ENCODE peak calls at places on chromosome 14, in five cellular contexts. F is GM06990, U is fibroblast of the aortic adventitia, O is amniotic stem cell, T is mesothelial cell of epicardium. Z is an unnamed sample.

GRCh38 chr14:27050195-27050594 is 452.4 kb upstream of the NOVA1 start:
- DNase-seq in F (no peak), T (no peak), O (no peak), U (no peak), Z (no peak)

GRCh38 chr14:103628221-103628683 is 759 bp upstream of the KLC1 start:
- DNase-seq in T (peak; percentile 52), U (peak; percentile 82), F (peak; percentile 68), O (peak; percentile 77), Z (peak; percentile 55)

GRCh38 chr14:32720927-32721326 is 217.8 kb upstream of the NPAS3 start:
- DNase-seq in U (no peak), O (no peak), F (no peak), T (no peak), Z (no peak)

GRCh38 chr14:51443195-51444018 is 203.4 kb downstream of the TMX1 start:
- DNase-seq in T (no peak), F (no peak), U (peak; percentile 63), O (no peak), Z (no peak)

GRCh38 chr14:85090681-85091080 is 439.3 kb upstream of the FLRT2 start:
- DNase-seq in T (no peak), F (no peak), U (peak; percentile 0), O (peak; percentile 1), Z (no peak)

GRCh38 chr14:29521526-29522137 is 406.0 kb downstream of the PRKD1 start:
- DNase-seq in O (no peak), F (no peak), U (peak; percentile 7), T (no peak), Z (no peak)

GRCh38 chr14:75649773-75650172 is 10.9 kb downstream of the ERG28 start:
- DNase-seq in F (no peak), O (no peak), U (no peak), T (no peak), Z (no peak)

GRCh38 chr14:88470542-88471440 is 84.0 kb downstream of the PTPN21 start:
- DNase-seq in F (no peak), T (no peak), O (peak; percentile 21), U (peak; percentile 58), Z (no peak)

GRCh38 chr14:101494826-101495225 is 66.5 kb upstream of the DIO3 start:
- DNase-seq in O (no peak), T (no peak), F (no peak), U (no peak), Z (no peak)

GRCh38 chr14:101020971-101021370 is 117.4 kb upstream of the RTL1 start:
- DNase-seq in O (no peak), U (no peak), T (peak; percentile 28), F (no peak), Z (no peak)

GRCh38 chr14:73526036-73526984 is 10.6 kb upstream of the ACOT1 start:
- DNase-seq in T (no peak), F (no peak), U (peak; percentile 61), O (no peak), Z (no peak)

GRCh38 chr14:58861546-58861945 is 223.8 kb downstream of the DACT1 start:
- DNase-seq in O (no peak), T (no peak), F (no peak), U (peak; percentile 44), Z (no peak)

GRCh38 chr14:33978892-33979612 is 28.2 kb upstream of the EGLN3 start:
- DNase-seq in O (no peak), T (no peak), F (no peak), U (no peak), Z (no peak)

GRCh38 chr14:72894623-72895378 is 900 bp upstream of the DPF3 start:
- DNase-seq in F (peak; percentile 22), O (no peak), T (no peak), U (no peak), Z (no peak)

GRCh38 chr14:36973806-36974442 is 198.5 kb downstream of the SLC25A21 start:
- DNase-seq in T (no peak), F (no peak), U (peak; percentile 72), O (no peak), Z (no peak)

GRCh38 chr14:90194706-90195105 is 61.6 kb upstream of the PSMC1 start:
- DNase-seq in U (no peak), F (no peak), T (no peak), O (no peak), Z (no peak)

GRCh38 chr14:100677925-100678765 is 48.5 kb upstream of the DLK1 start:
- DNase-seq in T (peak; percentile 82), F (no peak), U (peak; percentile 80), O (peak; percentile 58), Z (no peak)

GRCh38 chr14:76091036-76091435 is 60.7 kb upstream of the GPATCH2L start:
- DNase-seq in F (no peak), U (peak; percentile 18), O (no peak), T (no peak), Z (peak; percentile 53)

GRCh38 chr14:70394674-70395073 is 22.2 kb downstream of the SYNJ2BP start:
- DNase-seq in F (no peak), U (no peak), T (no peak), O (no peak), Z (no peak)

GRCh38 chr14:30194769-30195168 is 267.1 kb upstream of the PRKD1 start:
- DNase-seq in F (no peak), T (no peak), U (peak; percentile 92), O (no peak), Z (no peak)

GRCh38 chr14:86935241-86935640 is 1057.7 kb downstream of the GALC start:
- DNase-seq in F (no peak), O (no peak), T (no peak), U (no peak), Z (no peak)

GRCh38 chr14:68695326-68695768 is 97.5 kb downstream of the ZFP36L1 start:
- DNase-seq in T (no peak), F (peak; percentile 61), O (peak; percentile 91), U (peak; percentile 100), Z (peak; percentile 92)

Z was measured in GM10248.